ENCODE peak calls at places on chromosomes 16 and 17, in five cellular contexts. One of them, this sample, is unnamed.

GRCh38 chr17:12395733-12396354 is 269.8 kb upstream of the MYOCD start:
- DNase-seq in lower lobe of right lung: no peak
- DNase-seq in AG04449: no peak
- DNase-seq in epithelial cell of proximal tubule: no peak
- DNase-seq in neural progenitor cell: peak; percentile 49
- DNase-seq in this sample: peak; percentile 13

GRCh38 chr17:17540278-17540906 is 44.2 kb upstream of the RASD1 start:
- DNase-seq in epithelial cell of proximal tubule: no peak
- DNase-seq in neural progenitor cell: peak; percentile 59
- DNase-seq in lower lobe of right lung: no peak
- DNase-seq in AG04449: no peak
- DNase-seq in this sample: no peak

GRCh38 chr17:40307691-40308289 is 1.2 kb upstream of the RARA start:
- DNase-seq in lower lobe of right lung: peak; percentile 51
- DNase-seq in AG04449: no peak
- DNase-seq in epithelial cell of proximal tubule: no peak
- DNase-seq in neural progenitor cell: no peak
- DNase-seq in this sample: no peak

GRCh38 chr17:8674344-8675305 is 44.1 kb upstream of the MYH10 start:
- DNase-seq in AG04449: no peak
- DNase-seq in neural progenitor cell: no peak
- DNase-seq in lower lobe of right lung: peak; percentile 65
- DNase-seq in epithelial cell of proximal tubule: no peak
- DNase-seq in this sample: no peak

GRCh38 chr17:82647593-82648164 is 565 bp downstream of the WDR45B start:
- DNase-seq in epithelial cell of proximal tubule: no peak
- DNase-seq in AG04449: no peak
- DNase-seq in neural progenitor cell: peak; percentile 54
- DNase-seq in lower lobe of right lung: no peak
- DNase-seq in this sample: peak; percentile 34

GRCh38 chr16:81693467-81694303 is 85.4 kb upstream of the PLCG2 start:
- DNase-seq in lower lobe of right lung: no peak
- DNase-seq in AG04449: no peak
- DNase-seq in neural progenitor cell: no peak
- DNase-seq in epithelial cell of proximal tubule: no peak
- DNase-seq in this sample: no peak

GRCh38 chr16:54808890-54809289 is 121.8 kb upstream of the IRX5 start:
- DNase-seq in neural progenitor cell: no peak
- DNase-seq in epithelial cell of proximal tubule: no peak
- DNase-seq in AG04449: no peak
- DNase-seq in lower lobe of right lung: no peak
- DNase-seq in this sample: no peak

GRCh38 chr17:81656835-81657234 is 493 bp upstream of the PDE6G start:
- DNase-seq in lower lobe of right lung: no peak
- DNase-seq in neural progenitor cell: no peak
- DNase-seq in epithelial cell of proximal tubule: no peak
- DNase-seq in AG04449: no peak
- DNase-seq in this sample: no peak

GRCh38 chr17:1793447-1793806 is 31.6 kb downstream of the SERPINF1 start:
- DNase-seq in AG04449: no peak
- DNase-seq in neural progenitor cell: peak; percentile 7
- DNase-seq in epithelial cell of proximal tubule: no peak
- DNase-seq in lower lobe of right lung: no peak
- DNase-seq in this sample: peak; percentile 57

GRCh38 chr16:10521681-10522274 is 58.6 kb downstream of the EMP2 start:
- DNase-seq in lower lobe of right lung: no peak
- DNase-seq in neural progenitor cell: peak; percentile 82
- DNase-seq in epithelial cell of proximal tubule: no peak
- DNase-seq in AG04449: no peak
- DNase-seq in this sample: peak; percentile 71

GRCh38 chr17:52606098-52606497 is 447.6 kb upstream of the CA10 start:
- DNase-seq in epithelial cell of proximal tubule: no peak
- DNase-seq in neural progenitor cell: no peak
- DNase-seq in lower lobe of right lung: no peak
- DNase-seq in AG04449: no peak
- DNase-seq in this sample: no peak

GRCh38 chr17:62704381-62704971 is 77.0 kb downstream of the MRC2 start:
- DNase-seq in neural progenitor cell: no peak
- DNase-seq in AG04449: no peak
- DNase-seq in epithelial cell of proximal tubule: no peak
- DNase-seq in lower lobe of right lung: no peak
- DNase-seq in this sample: no peak

GRCh38 chr17:49343273-49343672 is 18.8 kb downstream of the ZNF652 start:
- DNase-seq in epithelial cell of proximal tubule: no peak
- DNase-seq in neural progenitor cell: no peak
- DNase-seq in AG04449: no peak
- DNase-seq in lower lobe of right lung: no peak
- DNase-seq in this sample: no peak

GRCh38 chr17:75454193-75454592 is 2.2 kb upstream of the TMEM94 start:
- DNase-seq in lower lobe of right lung: no peak
- DNase-seq in epithelial cell of proximal tubule: peak; percentile 29
- DNase-seq in neural progenitor cell: no peak
- DNase-seq in AG04449: no peak
- DNase-seq in this sample: no peak

GRCh38 chr17:39553326-39553945 is 54.3 kb downstream of the NEUROD2 start:
- DNase-seq in lower lobe of right lung: no peak
- DNase-seq in AG04449: no peak
- DNase-seq in neural progenitor cell: no peak
- DNase-seq in epithelial cell of proximal tubule: no peak
- DNase-seq in this sample: no peak

GRCh38 chr16:61792194-61792904 is 243.9 kb downstream of the CDH8 start:
- DNase-seq in epithelial cell of proximal tubule: peak; percentile 47
- DNase-seq in lower lobe of right lung: no peak
- DNase-seq in AG04449: peak; percentile 97
- DNase-seq in neural progenitor cell: no peak
- DNase-seq in this sample: no peak

GRCh38 chr17:53724726-53725125 is 98.0 kb upstream of the KIF2B start:
- DNase-seq in AG04449: no peak
- DNase-seq in neural progenitor cell: no peak
- DNase-seq in lower lobe of right lung: no peak
- DNase-seq in epithelial cell of proximal tubule: peak; percentile 94
- DNase-seq in this sample: no peak
- H3K4me3 ChIP-seq in AG04449: no peak overlapping the region
- H3K4me3 ChIP-seq in neural progenitor cell: no peak overlapping the region
- H3K4me3 ChIP-seq in lower lobe of right lung: no peak overlapping the region
- H3K4me3 ChIP-seq in epithelial cell of proximal tubule: no peak overlapping the region
- H3K4me3 ChIP-seq in this sample: no peak overlapping the region

DNA sequence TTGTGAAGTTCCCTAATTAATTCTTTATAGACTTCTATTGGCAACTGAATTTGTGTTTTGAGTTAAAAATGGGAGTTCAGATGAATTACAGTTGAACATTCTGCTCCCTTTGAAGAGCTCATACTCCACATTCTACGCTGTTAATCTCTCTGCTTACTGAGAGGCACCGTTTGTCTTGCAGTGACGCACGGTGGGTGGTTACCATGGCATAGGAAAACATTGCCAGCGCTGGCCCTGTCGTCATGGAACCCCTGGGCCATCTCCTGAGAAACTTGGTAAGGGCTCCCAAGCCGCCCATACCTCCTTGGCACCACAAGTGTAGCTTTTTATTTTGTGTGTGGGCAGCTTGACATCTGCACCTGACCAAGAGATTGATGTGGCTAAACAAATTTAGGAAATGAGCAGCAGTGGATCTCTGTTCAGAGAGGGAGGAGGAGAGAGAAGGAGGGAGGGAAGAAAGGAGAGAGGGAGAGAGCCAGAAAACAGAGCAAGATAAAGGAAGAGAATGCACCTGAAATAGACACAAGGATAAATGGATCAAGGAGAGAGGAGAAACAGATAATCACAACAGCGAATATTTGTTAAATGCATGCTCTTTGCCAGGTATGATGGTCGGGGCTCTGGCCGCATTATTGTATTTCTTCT is 398.5 kb downstream of the HAPSTR1 start:
- DNase-seq in AG04449: no peak
- DNase-seq in neural progenitor cell: peak; percentile 51
- DNase-seq in lower lobe of right lung: peak; percentile 49
- DNase-seq in epithelial cell of proximal tubule: no peak
- DNase-seq in this sample: no peak
- H3K4me3 ChIP-seq in AG04449: no peak overlapping the region
- H3K4me3 ChIP-seq in neural progenitor cell: no peak overlapping the region
- H3K4me3 ChIP-seq in lower lobe of right lung: no peak overlapping the region
- H3K4me3 ChIP-seq in epithelial cell of proximal tubule: no peak overlapping the region
- H3K4me3 ChIP-seq in this sample: no peak overlapping the region

GRCh38 chr16:84769416-84769815 is 50.4 kb upstream of the CRISPLD2 start:
- DNase-seq in epithelial cell of proximal tubule: no peak
- DNase-seq in neural progenitor cell: no peak
- DNase-seq in lower lobe of right lung: no peak
- DNase-seq in AG04449: no peak
- DNase-seq in this sample: no peak
- H3K4me3 ChIP-seq in epithelial cell of proximal tubule: no peak overlapping the region
- H3K4me3 ChIP-seq in neural progenitor cell: no peak overlapping the region
- H3K4me3 ChIP-seq in lower lobe of right lung: no peak overlapping the region
- H3K4me3 ChIP-seq in AG04449: no peak overlapping the region
- H3K4me3 ChIP-seq in this sample: no peak overlapping the region

GRCh38 chr17:50682938-50683337 is 24.8 kb downstream of the ANKRD40 start:
- DNase-seq in epithelial cell of proximal tubule: no peak
- DNase-seq in neural progenitor cell: no peak
- DNase-seq in lower lobe of right lung: no peak
- DNase-seq in AG04449: no peak
- DNase-seq in this sample: no peak
- H3K4me3 ChIP-seq in epithelial cell of proximal tubule: no peak overlapping the region
- H3K4me3 ChIP-seq in neural progenitor cell: no peak overlapping the region
- H3K4me3 ChIP-seq in lower lobe of right lung: no peak overlapping the region
- H3K4me3 ChIP-seq in AG04449: no peak overlapping the region
- H3K4me3 ChIP-seq in this sample: no peak overlapping the region

DNA sequence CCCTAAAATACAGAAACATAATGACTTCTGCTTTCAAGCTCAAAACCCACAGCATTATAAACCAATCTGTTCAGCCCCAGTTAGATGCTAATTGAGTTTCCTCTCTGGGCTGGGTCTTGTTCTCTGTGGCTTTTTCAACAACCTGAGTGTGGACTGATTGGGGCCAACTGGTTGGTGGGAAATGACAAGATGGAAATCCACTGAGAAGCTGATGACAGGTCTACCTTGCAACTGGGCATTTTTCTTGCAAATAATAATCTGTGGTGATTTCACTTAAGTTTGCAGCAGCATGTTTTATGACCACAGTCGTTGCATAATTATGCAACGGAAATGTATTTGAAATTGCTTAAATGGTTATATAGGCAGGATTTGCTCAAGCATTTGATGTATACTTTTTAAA is 69.8 kb downstream of the AKAP1 start:
- DNase-seq in AG04449: no peak
- DNase-seq in neural progenitor cell: no peak
- DNase-seq in lower lobe of right lung: no peak
- DNase-seq in epithelial cell of proximal tubule: no peak
- DNase-seq in this sample: no peak
- H3K4me3 ChIP-seq in AG04449: no peak overlapping the region
- H3K4me3 ChIP-seq in neural progenitor cell: no peak overlapping the region
- H3K4me3 ChIP-seq in lower lobe of right lung: no peak overlapping the region
- H3K4me3 ChIP-seq in epithelial cell of proximal tubule: no peak overlapping the region
- H3K4me3 ChIP-seq in this sample: no peak overlapping the region

GRCh38 chr16:87622756-87623319 is 20.5 kb downstream of the JPH3 start:
- DNase-seq in epithelial cell of proximal tubule: no peak
- DNase-seq in lower lobe of right lung: no peak
- DNase-seq in neural progenitor cell: no peak
- DNase-seq in AG04449: no peak
- DNase-seq in this sample: no peak
- H3K4me3 ChIP-seq in epithelial cell of proximal tubule: no peak overlapping the region
- H3K4me3 ChIP-seq in lower lobe of right lung: no peak overlapping the region
- H3K4me3 ChIP-seq in neural progenitor cell: no peak overlapping the region
- H3K4me3 ChIP-seq in AG04449: no peak overlapping the region
- H3K4me3 ChIP-seq in this sample: no peak overlapping the region